ENCODE peak calls at places on chromosome 22, in four cellular contexts. F, W, N and E are unnamed samples.

GRCh38 chr22:39297490-39298193 is 21.8 kb downstream of the RPL3 start:
- DNase-seq in F (no peak), W (peak; percentile 28), N (no peak), E (peak; percentile 63)

GRCh38 chr22:29095459-29095858 is 22.6 kb downstream of the KREMEN1 start:
- DNase-seq in F (no peak), W (no peak), N (no peak), E (no peak)

GRCh38 chr22:46040471-46041465 is 63.8 kb upstream of the WNT7B start:
- DNase-seq in F (peak; percentile 43), W (no peak), N (no peak), E (no peak)

GRCh38 chr22:29641781-29642355 is 38.4 kb downstream of the NF2 start:
- DNase-seq in F (no peak), W (no peak), N (peak; percentile 58), E (no peak)

GRCh38 chr22:41369089-41369745 is 12.5 kb upstream of the TEF start:
- DNase-seq in F (no peak), W (no peak), N (no peak), E (peak; percentile 21)

GRCh38 chr22:23399367-23400285 is 180.5 kb downstream of the IGLL1 start:
- DNase-seq in F (no peak), W (no peak), N (no peak), E (no peak)

GRCh38 chr22:22698263-22698750 is 53.9 kb downstream of the GGTLC2 start:
- DNase-seq in F (no peak), W (no peak), N (no peak), E (no peak)

GRCh38 chr22:24427500-24428164 is at the start of gene ADORA2A:
- DNase-seq in F (no peak), W (no peak), N (peak; percentile 79), E (peak; percentile 95)

GRCh38 chr22:41963453-41964105 is 5.7 kb upstream of the SEPTIN3 start:
- DNase-seq in F (no peak), W (no peak), N (no peak), E (no peak)

GRCh38 chr22:33130473-33130872 is 72.3 kb upstream of the SYN3 start:
- DNase-seq in F (no peak), W (no peak), N (no peak), E (no peak)

GRCh38 chr22:42901790-42902508 is 44.9 kb upstream of the ARFGAP3 start:
- DNase-seq in F (no peak), W (no peak), N (no peak), E (peak; percentile 49)

GRCh38 chr22:44091021-44091721 is 67.1 kb downstream of the PARVB start:
- DNase-seq in F (peak; percentile 39), W (no peak), N (no peak), E (peak; percentile 63)

GRCh38 chr22:45987462-45987861 is 10.5 kb upstream of the WNT7B start:
- DNase-seq in F (no peak), W (no peak), N (no peak), E (no peak)

GRCh38 chr22:43262990-43263644 is 76.2 kb upstream of the TTLL12 start:
- DNase-seq in F (no peak), W (no peak), N (peak; percentile 61), E (no peak)

GRCh38 chr22:43077121-43077877 is 11.9 kb downstream of the TTLL1 start:
- DNase-seq in F (no peak), W (no peak), N (no peak), E (no peak)

GRCh38 chr22:46367707-46368191 is 32.2 kb downstream of the TRMU start:
- DNase-seq in F (peak; percentile 67), W (no peak), N (peak; percentile 86), E (peak; percentile 72)